ENCODE peak calls at places on chromosome 20, in five cellular contexts. G, O, H, Z and L are unnamed samples.

GRCh38 chr20:38985603-38986170 is 23.5 kb downstream of the DHX35 start:
- DNase-seq in G (no peak), O (no peak), H (no peak), Z (no peak), L (peak)

GRCh38 chr20:38219006-38219950 is 41.3 kb downstream of the KIAA1755 start:
- DNase-seq in G (no peak), O (no peak), H (no peak), Z (no peak), L (no peak)

GRCh38 chr20:10060223-10060622 is 25.4 kb downstream of the ANKEF1 start:
- DNase-seq in G (no peak), O (no peak), H (peak), Z (no peak), L (no peak)

GRCh38 chr20:40673442-40673841 is 15.6 kb downstream of the MAFB start:
- DNase-seq in G (no peak), O (no peak), H (no peak), Z (no peak), L (no peak)

GRCh38 chr20:10115021-10115420 is 80.2 kb downstream of the ANKEF1 start:
- DNase-seq in G (no peak), O (no peak), H (no peak), Z (no peak), L (no peak)

GRCh38 chr20:4099905-4100675 is 84.7 kb upstream of the RNF24 start:
- DNase-seq in G (no peak), O (no peak), H (no peak), Z (no peak), L (no peak)

GRCh38 chr20:8454137-8454712 is 322.2 kb downstream of the PLCB1 start:
- DNase-seq in G (no peak), O (no peak), H (no peak), Z (peak), L (no peak)

GRCh38 chr20:1924910-1925861 is 30.0 kb downstream of the SIRPA start:
- DNase-seq in G (no peak), O (no peak), H (no peak), Z (peak), L (no peak)

GRCh38 chr20:22335210-22335609 is 249.2 kb downstream of the FOXA2 start:
- DNase-seq in G (no peak), O (no peak), H (no peak), Z (no peak), L (no peak)

GRCh38 chr20:16381444-16381843 is 191.8 kb downstream of the KIF16B start:
- DNase-seq in G (no peak), O (no peak), H (no peak), Z (no peak), L (no peak)

GRCh38 chr20:54649511-54649962 is 174.1 kb downstream of the DOK5 start:
- DNase-seq in G (peak), O (peak), H (no peak), Z (peak), L (peak)

GRCh38 chr20:62595069-62595468 is 47.2 kb upstream of the SLCO4A1 start:
- DNase-seq in G (no peak), O (no peak), H (no peak), Z (no peak), L (no peak)

GRCh38 chr20:3190681-3191111 is 13.8 kb downstream of the DDRGK1 start:
- DNase-seq in G (no peak), O (no peak), H (no peak), Z (peak), L (no peak)

GRCh38 chr20:53421343-53421742 is 172.3 kb downstream of the ZNF217 start:
- DNase-seq in G (no peak), O (no peak), H (no peak), Z (no peak), L (no peak)

GRCh38 chr20:50426865-50427739 is 83.1 kb upstream of the PTPN1 start:
- DNase-seq in G (no peak), O (no peak), H (no peak), Z (no peak), L (no peak)

GRCh38 chr20:3551681-3552434 is 81.0 kb downstream of the ATRN start:
- DNase-seq in G (no peak), O (no peak), H (no peak), Z (no peak), L (no peak)

GRCh38 chr20:3911956-3912355 is 22.8 kb downstream of the PANK2 start:
- DNase-seq in G (no peak), O (no peak), H (no peak), Z (no peak), L (no peak)

GRCh38 chr20:22842793-22843192 is 192.3 kb upstream of the SSTR4 start:
- DNase-seq in G (no peak), O (no peak), H (no peak), Z (no peak), L (no peak)

GRCh38 chr20:12166053-12166717 is 248.5 kb downstream of the BTBD3 start:
- DNase-seq in G (no peak), O (no peak), H (no peak), Z (no peak), L (no peak)

GRCh38 chr20:47551841-47552240 is 50.2 kb downstream of the NCOA3 start:
- DNase-seq in G (no peak), O (no peak), H (no peak), Z (peak), L (no peak)

GRCh38 chr20:57622579-57623381 is 2.6 kb upstream of the ZBP1 start:
- DNase-seq in G (peak), O (no peak), H (no peak), Z (peak), L (peak)